ENCODE peak calls at places on chromosomes 6 and 20, in five cellular contexts. J is fibroblast of gingiva; H is stimulated activated CD4-positive, alpha-beta T cell treated with anti-CD3 and anti-CD28 coated beads, Interleukin-2, amount 100 ng/mL, for 24 hours; A is neuronal stem cell; N is endodermal cell. D is an unnamed sample.

GRCh38 chr6:12269100-12269499 is 21.1 kb upstream of the EDN1 start:
- DNase-seq in J (no peak), H (no peak), A (no peak), N (no peak), D (no peak)

GRCh38 chr6:35824552-35825192 is 19.5 kb downstream of the LHFPL5 start:
- DNase-seq in J (no peak), H (no peak), A (no peak), N (no peak), D (no peak)

GRCh38 chr6:105388392-105388791 is 14.5 kb downstream of the PREP start:
- DNase-seq in J (no peak), H (no peak), A (no peak), N (no peak), D (no peak)

GRCh38 chr20:63268671-63269439 is 3.8 kb upstream of the ARFGAP1 start:
- DNase-seq in J (no peak), H (no peak), A (no peak), N (peak; percentile 68), D (no peak)

GRCh38 chr20:24698706-24699206 is 229.3 kb downstream of the SYNDIG1 start:
- DNase-seq in J (no peak), H (no peak), A (no peak), N (peak; percentile 27), D (no peak)

GRCh38 chr6:88585081-88585692 is 378.2 kb downstream of the RNGTT start:
- DNase-seq in J (no peak), H (no peak), A (no peak), N (no peak), D (no peak)

GRCh38 chr6:56683882-56684281 is 41.2 kb upstream of the DST start:
- DNase-seq in J (peak; percentile 95), H (no peak), A (no peak), N (no peak), D (no peak)

GRCh38 chr6:141203902-141204575 is 928.7 kb upstream of the GJE1 start:
- DNase-seq in J (peak; percentile 78), H (no peak), A (no peak), N (no peak), D (no peak)

GRCh38 chr20:53763707-53764415 is 170.2 kb upstream of the ZNF217 start:
- DNase-seq in J (peak; percentile 66), H (no peak), A (no peak), N (peak; percentile 72), D (peak; percentile 36)

GRCh38 chr6:168956884-168957730 is 296.5 kb downstream of the THBS2 start:
- DNase-seq in J (peak; percentile 79), H (peak; percentile 34), A (peak; percentile 50), N (peak; percentile 87), D (peak; percentile 34)

GRCh38 chr6:16762547-16763477 is 1.6 kb upstream of the ATXN1 start:
- DNase-seq in J (peak; percentile 83), H (peak; percentile 64), A (peak; percentile 27), N (peak; percentile 80), D (peak; percentile 61)

GRCh38 chr20:25050082-25050481 is 7.9 kb downstream of the ACSS1 start:
- DNase-seq in J (no peak), H (no peak), A (no peak), N (peak; percentile 14), D (no peak)

GRCh38 chr20:3796477-3797225 is 541 bp downstream of the CDC25B start:
- DNase-seq in J (no peak), H (no peak), A (no peak), N (no peak), D (no peak)

GRCh38 chr6:107879912-107880311 is 55.8 kb upstream of the SCML4 start:
- DNase-seq in J (peak; percentile 49), H (no peak), A (no peak), N (no peak), D (no peak)

GRCh38 chr6:41937881-41938574 is 3.6 kb downstream of the CCND3 start:
- DNase-seq in J (no peak), H (peak; percentile 35), A (no peak), N (no peak), D (no peak)